ENCODE peak calls at places on chromosomes 4 and X, in seven cellular contexts. V, Y, P, R, S, U and J are unnamed samples.

GRCh38 chr4:148056879-148057278 is 325.0 kb downstream of the ARHGAP10 start:
- DNase-seq in Y (peak), U (peak), R (peak), V (peak), P (peak), S (peak), J (peak)

GRCh38 chr4:142402156-142402555 is 443.9 kb downstream of the INPP4B start:
- DNase-seq in R (no peak), S (no peak), U (peak), Y (peak), P (no peak), V (no peak), J (no peak)

GRCh38 chr4:150244600-150244999 is 166.4 kb downstream of the DCLK2 start:
- DNase-seq in V (no peak), P (no peak), S (no peak), Y (peak), R (no peak), U (peak), J (no peak)

GRCh38 chr4:141339966-141340365 is 119.3 kb downstream of the ZNF330 start:
- DNase-seq in Y (peak), V (no peak), U (peak), S (no peak), P (no peak), R (no peak), J (no peak)

GRCh38 chrX:54641530-54641929 is 111.5 kb downstream of the GNL3L start:
- DNase-seq in Y (no peak), V (no peak), U (no peak), R (no peak), P (no peak), S (no peak), J (no peak)

GRCh38 chrX:54747713-54748393 is 50.2 kb downstream of the ITIH6 start:
- DNase-seq in V (no peak), S (no peak), P (no peak), U (no peak), Y (no peak), R (no peak), J (peak)

GRCh38 chr4:38676986-38677385 is 13.0 kb downstream of the KLF3 start:
- DNase-seq in Y (no peak), U (no peak), P (no peak), V (no peak), R (no peak), S (no peak), J (no peak)

GRCh38 chr4:83170952-83171399 is 56.4 kb upstream of the PLAC8 start:
- DNase-seq in S (no peak), R (no peak), Y (no peak), U (peak), V (no peak), P (no peak), J (peak)

GRCh38 chrX:39144965-39145364 is 343.7 kb downstream of the MID1IP1 start:
- DNase-seq in U (no peak), S (no peak), Y (peak), R (no peak), V (no peak), P (no peak), J (peak)

GRCh38 chrX:10195425-10195824 is 38.6 kb downstream of the CLCN4 start:
- DNase-seq in S (no peak), V (no peak), R (no peak), P (no peak), U (no peak), Y (no peak), J (no peak)

GRCh38 chr4:163866728-163867313 is 372.3 kb downstream of the TMA16 start:
- DNase-seq in U (no peak), Y (no peak), V (no peak), P (no peak), S (no peak), R (no peak), J (no peak)

GRCh38 chr4:173990126-173990878 is 293.2 kb downstream of the FBXO8 start:
- DNase-seq in R (no peak), Y (peak), P (no peak), U (peak), S (peak), V (no peak), J (peak)

GRCh38 chr4:100169796-100170485 is 20.3 kb downstream of the DDIT4L start:
- DNase-seq in V (no peak), P (no peak), Y (no peak), S (no peak), U (peak), R (no peak), J (no peak)

GRCh38 chr4:53923921-53924320 is 140.5 kb downstream of the CHIC2 start:
- DNase-seq in U (no peak), R (no peak), S (no peak), P (no peak), V (no peak), Y (no peak), J (no peak)

GRCh38 chr4:165834116-165834515 is 38.9 kb upstream of the TLL1 start:
- DNase-seq in U (no peak), S (no peak), V (no peak), Y (no peak), R (no peak), P (no peak), J (no peak)

GRCh38 chr4:15882675-15883086 is 55.9 kb downstream of the FGFBP1 start:
- DNase-seq in S (peak), V (no peak), U (peak), R (peak), P (peak), Y (peak), J (peak)

GRCh38 chr4:89410687-89411086 is 103.1 kb upstream of the GPRIN3 start:
- DNase-seq in U (peak), Y (peak), V (no peak), S (peak), R (no peak), P (no peak), J (no peak)

GRCh38 chr4:39024311-39024865 is 7.8 kb downstream of the TMEM156 start:
- DNase-seq in Y (no peak), U (no peak), V (no peak), P (no peak), R (no peak), S (no peak), J (no peak)

GRCh38 chr4:42401171-42401570 is 3.9 kb downstream of the SHISA3 start:
- DNase-seq in Y (no peak), V (no peak), S (no peak), P (no peak), R (no peak), U (no peak), J (no peak)

GRCh38 chrX:29143356-29143755 is 556.1 kb downstream of the IL1RAPL1 start:
- DNase-seq in S (no peak), P (no peak), V (no peak), Y (no peak), U (peak), R (no peak), J (no peak)

GRCh38 chr4:102429553-102429952 is 71.6 kb upstream of the NFKB1 start:
- DNase-seq in P (no peak), U (peak), R (no peak), Y (peak), V (no peak), S (peak), J (no peak)

GRCh38 chrX:3166670-3167455 is 125.6 kb downstream of the ARSF start:
- DNase-seq in V (no peak), R (no peak), P (no peak), S (no peak), Y (no peak), U (no peak), J (no peak)

GRCh38 chr4:74365761-74366160 is 816 bp downstream of the EREG start:
- DNase-seq in U (no peak), P (no peak), V (no peak), S (no peak), R (peak), Y (no peak), J (no peak)

GRCh38 chr4:112418092-112418491 is 97.9 kb downstream of the NEUROG2 start:
- DNase-seq in R (no peak), Y (no peak), S (no peak), P (no peak), U (no peak), V (no peak), J (peak)

GRCh38 chr4:141352775-141353544 is 132.3 kb downstream of the ZNF330 start:
- DNase-seq in Y (peak), V (no peak), R (no peak), P (no peak), S (peak), U (peak), J (no peak)

GRCh38 chr4:79599691-79600090 is 191.7 kb upstream of the GK2 start:
- DNase-seq in Y (no peak), R (no peak), U (no peak), S (no peak), V (no peak), P (no peak), J (no peak)

GRCh38 chr4:183141997-183142396 is 42.9 kb downstream of the WWC2 start:
- DNase-seq in R (no peak), P (no peak), V (no peak), Y (no peak), S (no peak), U (no peak), J (no peak)

GRCh38 chr4:2558301-2558700 is 21.9 kb downstream of the FAM193A start:
- DNase-seq in Y (no peak), P (no peak), R (no peak), V (no peak), U (no peak), S (no peak), J (no peak)

GRCh38 chrX:39841604-39842003 is 256.2 kb downstream of the BCOR start:
- DNase-seq in R (no peak), S (no peak), U (no peak), V (no peak), P (no peak), Y (no peak), J (no peak)

GRCh38 chr4:7792616-7793015 is 147.0 kb downstream of the AFAP1 start:
- DNase-seq in R (no peak), P (no peak), U (peak), V (no peak), Y (no peak), S (peak), J (peak)

GRCh38 chr4:866761-867390 is 40.9 kb upstream of the CPLX1 start:
- DNase-seq in Y (no peak), S (no peak), P (no peak), U (no peak), V (no peak), R (no peak), J (no peak)
- TF ChIP-seq CTCF in Y (no peak), S (no peak), P (no peak), U (no peak), V (no peak), R (no peak), J (no peak)

DNA sequence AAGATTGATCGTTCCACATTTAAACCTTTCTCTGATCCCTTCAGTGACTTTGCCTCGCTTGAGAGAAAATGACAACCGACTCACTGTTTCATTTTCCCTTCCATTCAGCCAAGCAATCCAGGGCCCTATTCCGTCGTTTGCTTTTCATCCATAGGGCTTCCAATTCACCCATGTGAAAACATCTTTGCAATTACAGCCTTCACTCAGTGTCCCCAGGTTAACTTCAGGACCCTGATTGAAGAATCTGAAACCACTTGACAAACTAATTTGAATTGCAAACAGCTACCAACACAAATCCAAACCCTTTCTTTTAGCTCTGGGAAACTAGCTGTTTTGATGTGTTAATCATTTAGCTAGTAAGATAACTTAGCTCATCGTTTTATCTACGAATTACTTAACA is 120.2 kb upstream of the FAM9C start:
- DNase-seq in U (no peak), R (no peak), V (no peak), Y (no peak), S (no peak), P (no peak), J (no peak)
- H3K4me3 ChIP-seq in U (no peak), R (no peak), V (no peak), Y (no peak), S (no peak), P (no peak), J (no peak)

GRCh38 chrX:131783555-131784338 is 239.4 kb upstream of the STK26 start:
- DNase-seq in S (no peak), P (no peak), V (peak), Y (no peak), U (no peak), R (peak), J (peak)
- TF ChIP-seq CTCF in S (no peak), P (no peak), V (peak), Y (no peak), U (no peak), R (peak), J (no peak)

GRCh38 chr4:6269651-6270511 is at the start of gene WFS1:
- DNase-seq in P (peak), Y (peak), R (peak), S (peak), U (peak), V (peak), J (peak)
- H3K4me3 ChIP-seq in P (peak), Y (peak), R (peak), S (peak), U (peak), V (peak), J (peak)

GRCh38 chrX:119177278-119177677 is 49.7 kb upstream of the KIAA1210 start:
- DNase-seq in Y (no peak), V (no peak), P (no peak), U (no peak), R (no peak), S (no peak), J (no peak)

GRCh38 chrX:119174900-119175299 is 47.3 kb upstream of the KIAA1210 start:
- DNase-seq in U (no peak), V (no peak), P (no peak), R (no peak), S (no peak), Y (no peak), J (no peak)
- TF ChIP-seq CTCF in U (no peak), V (no peak), P (no peak), R (no peak), S (no peak), Y (no peak), J (no peak)

GRCh38 chrX:122218666-122219065 is 965.4 kb upstream of the GRIA3 start:
- DNase-seq in Y (no peak), P (no peak), U (no peak), R (no peak), S (no peak), V (no peak), J (no peak)

GRCh38 chrX:122219226-122219625 is 964.9 kb upstream of the GRIA3 start:
- DNase-seq in P (no peak), R (no peak), Y (peak), S (no peak), V (no peak), U (peak), J (no peak)

GRCh38 chrX:122219735-122220134 is 964.3 kb upstream of the GRIA3 start:
- DNase-seq in S (no peak), U (no peak), P (no peak), R (no peak), Y (no peak), V (no peak), J (no peak)

GRCh38 chrX:122220644-122221373 is 963.3 kb upstream of the GRIA3 start:
- DNase-seq in Y (no peak), P (no peak), U (no peak), S (no peak), R (no peak), V (no peak), J (no peak)
- H3K4me3 ChIP-seq in Y (no peak), P (no peak), U (no peak), S (no peak), R (no peak), V (no peak), J (no peak)

GRCh38 chr4:41176357-41176756 is 38.0 kb downstream of the APBB2 start:
- DNase-seq in R (no peak), Y (peak), V (no peak), S (no peak), P (no peak), U (peak), J (no peak)

GRCh38 chr4:41178372-41179085 is 35.8 kb downstream of the APBB2 start:
- DNase-seq in P (no peak), Y (peak), U (peak), R (no peak), V (no peak), S (peak), J (no peak)

GRCh38 chr4:41179086-41179374 is 35.3 kb downstream of the APBB2 start:
- DNase-seq in R (no peak), U (no peak), P (no peak), S (no peak), V (no peak), Y (no peak), J (no peak)

GRCh38 chr4:41174444-41174843 is 39.9 kb downstream of the APBB2 start:
- DNase-seq in R (no peak), P (no peak), Y (peak), V (no peak), U (peak), S (no peak), J (no peak)

DNA sequence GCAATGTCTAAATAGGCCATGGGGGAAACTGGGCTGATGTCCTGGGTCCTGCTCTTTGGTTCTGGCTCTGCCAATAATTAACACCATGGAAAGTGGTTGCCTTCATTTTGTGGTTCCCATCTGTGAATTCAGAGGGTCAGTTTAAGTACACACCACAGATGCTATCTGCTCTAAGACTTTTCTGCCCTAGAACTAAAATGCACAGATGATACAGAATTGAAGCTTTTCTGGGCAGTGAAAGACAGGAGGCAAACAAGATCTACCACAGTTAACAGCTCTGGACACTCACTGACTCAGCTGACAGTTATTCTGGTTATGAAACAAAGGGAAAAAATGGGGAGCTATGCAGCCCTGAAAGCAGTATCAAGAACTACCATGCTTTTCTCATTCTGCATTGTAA is 37.3 kb downstream of the APBB2 start:
- DNase-seq in P (no peak), V (no peak), Y (peak), U (peak), S (peak), R (no peak), J (no peak)
- TF ChIP-seq CTCF in P (no peak), V (no peak), Y (peak), U (peak), S (no peak), R (no peak), J (no peak)

DNA sequence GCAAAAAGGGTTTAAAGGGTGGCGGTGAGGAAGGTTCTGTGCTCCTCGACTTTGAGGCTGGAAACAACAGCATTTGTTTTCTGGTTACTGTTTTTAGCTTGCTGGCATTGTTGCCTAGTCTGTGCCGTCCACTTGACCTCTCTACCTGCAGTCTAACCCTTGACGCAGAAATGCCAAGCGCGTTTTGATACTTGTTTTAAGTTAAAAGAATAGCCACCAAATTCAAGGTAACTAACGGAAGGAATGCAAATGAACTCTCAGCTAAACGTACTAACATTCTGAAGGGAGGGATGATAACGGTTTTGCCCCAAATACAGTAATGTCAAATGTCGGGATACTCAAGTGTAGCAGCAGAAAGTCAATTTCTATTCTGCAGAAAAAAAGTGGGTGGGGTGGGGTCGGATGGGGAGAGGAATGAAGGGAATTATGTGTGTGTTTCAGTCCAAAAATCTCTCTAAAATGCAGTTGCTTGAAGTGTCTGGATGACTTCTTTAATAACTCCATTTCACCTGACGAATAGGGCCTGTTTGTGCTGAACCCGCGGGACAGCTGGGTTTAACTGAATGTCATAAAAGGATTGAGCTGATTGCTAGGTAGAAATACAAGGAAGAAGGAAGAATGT is 3.4 kb upstream of the NKX6-1 start:
- DNase-seq in Y (no peak), S (no peak), V (no peak), R (no peak), P (no peak), U (no peak), J (no peak)
- H3K4me3 ChIP-seq in Y (no peak), S (no peak), V (no peak), R (no peak), P (no peak), U (no peak), J (no peak)